ENCODE peak calls at places on chromosomes 4 and X, in eight cellular contexts. H, P, G, Y, C, W, K and B are unnamed samples.

GRCh38 chrX:41695464-41695863 is 6.7 kb downstream of the GPR34 start:
- DNase-seq in Y (no peak), K (no peak), C (no peak), H (no peak), P (no peak), W (no peak), G (no peak), B (no peak)

GRCh38 chrX:68936186-68936585 is 107.4 kb downstream of the EFNB1 start:
- DNase-seq in C (no peak), W (no peak), G (peak; percentile 34), Y (no peak), K (no peak), P (no peak), H (no peak), B (no peak)

GRCh38 chr4:148057425-148058020 is 325.6 kb downstream of the ARHGAP10 start:
- DNase-seq in C (no peak), G (no peak), Y (no peak), H (no peak), W (no peak), K (no peak), P (no peak), B (no peak)

GRCh38 chr4:123183308-123183707 is 213.3 kb upstream of the SPRY1 start:
- DNase-seq in K (no peak), G (no peak), P (no peak), Y (no peak), W (no peak), H (no peak), C (no peak), B (no peak)

GRCh38 chr4:179626687-179627086 is 2184.4 kb upstream of the AGA start:
- DNase-seq in Y (no peak), C (no peak), P (peak; percentile 22), G (no peak), H (no peak), K (no peak), W (no peak), B (no peak)

GRCh38 chr4:15149234-15149841 is 147.1 kb downstream of the CPEB2 start:
- DNase-seq in Y (no peak), C (no peak), H (no peak), K (no peak), G (no peak), W (no peak), P (no peak), B (no peak)

GRCh38 chr4:149173241-149174013 is 642.2 kb downstream of the IQCM start:
- DNase-seq in K (no peak), G (no peak), Y (no peak), C (no peak), W (no peak), P (no peak), H (no peak), B (no peak)

GRCh38 chrX:120790118-120790517 is 85.5 kb downstream of the CT47B1 start:
- DNase-seq in K (peak; percentile 11), W (no peak), G (peak; percentile 71), Y (peak; percentile 54), P (peak; percentile 78), C (peak; percentile 45), H (no peak), B (peak; percentile 91)

GRCh38 chrX:95629737-95630136 is 1054.9 kb upstream of the DIAPH2 start:
- DNase-seq in C (no peak), W (no peak), P (peak; percentile 3), G (no peak), Y (no peak), H (no peak), K (no peak), B (no peak)

GRCh38 chrX:97389761-97390192 is 506.1 kb downstream of the RPA4 start:
- DNase-seq in K (no peak), G (no peak), P (no peak), H (no peak), W (no peak), Y (no peak), C (peak; percentile 1), B (peak; percentile 74)

GRCh38 chr4:82989567-82990429 is 20.8 kb downstream of the LIN54 start:
- DNase-seq in G (no peak), P (no peak), W (no peak), K (peak; percentile 29), C (no peak), H (no peak), Y (no peak), B (peak; percentile 49)

GRCh38 chr4:38665846-38666490 is 2.0 kb downstream of the KLF3 start:
- DNase-seq in P (no peak), C (no peak), G (no peak), H (no peak), K (no peak), W (no peak), Y (no peak), B (no peak)
- H3K4me1 ChIP-seq in P (peaks cover 60% of the 10 kb centered on the region), C (peaks cover 53% of the 10 kb centered on the region), G (peaks cover 61% of the 10 kb centered on the region), H (peaks cover 20% of the 10 kb centered on the region), K (peaks cover 37% of the 10 kb centered on the region), W (peaks cover 45% of the 10 kb centered on the region), Y (peaks cover 44% of the 10 kb centered on the region), B (peaks cover 52% of the 10 kb centered on the region)

GRCh38 chr4:156946508-156947197 is 24.9 kb downstream of the PDGFC start:
- DNase-seq in C (peak; percentile 60), G (peak; percentile 79), Y (no peak), H (no peak), P (no peak), K (no peak), W (no peak), B (peak; percentile 86)
- H3K4me1 ChIP-seq in C (peaks cover 34% of the 10 kb centered on the region), G (peaks cover 77% of the 10 kb centered on the region), Y (peaks cover 48% of the 10 kb centered on the region), H (peaks cover 11% of the 10 kb centered on the region), P (peaks cover 12% of the 10 kb centered on the region), K (no peaks in the 10 kb centered on the region), W (peaks cover 23% of the 10 kb centered on the region), B (peaks cover 45% of the 10 kb centered on the region)

GRCh38 chr4:119693127-119693526 is 64.5 kb upstream of the PDE5A start:
- DNase-seq in Y (no peak), K (no peak), G (no peak), P (no peak), W (no peak), H (no peak), C (no peak), B (no peak)
- H3K4me1 ChIP-seq in Y (peaks cover 9% of the 10 kb centered on the region), K (no peaks in the 10 kb centered on the region), G (no peaks in the 10 kb centered on the region), P (no peaks in the 10 kb centered on the region), W (no peaks in the 10 kb centered on the region), H (no peaks in the 10 kb centered on the region), C (no peaks in the 10 kb centered on the region), B (peaks cover 7% of the 10 kb centered on the region)

DNA sequence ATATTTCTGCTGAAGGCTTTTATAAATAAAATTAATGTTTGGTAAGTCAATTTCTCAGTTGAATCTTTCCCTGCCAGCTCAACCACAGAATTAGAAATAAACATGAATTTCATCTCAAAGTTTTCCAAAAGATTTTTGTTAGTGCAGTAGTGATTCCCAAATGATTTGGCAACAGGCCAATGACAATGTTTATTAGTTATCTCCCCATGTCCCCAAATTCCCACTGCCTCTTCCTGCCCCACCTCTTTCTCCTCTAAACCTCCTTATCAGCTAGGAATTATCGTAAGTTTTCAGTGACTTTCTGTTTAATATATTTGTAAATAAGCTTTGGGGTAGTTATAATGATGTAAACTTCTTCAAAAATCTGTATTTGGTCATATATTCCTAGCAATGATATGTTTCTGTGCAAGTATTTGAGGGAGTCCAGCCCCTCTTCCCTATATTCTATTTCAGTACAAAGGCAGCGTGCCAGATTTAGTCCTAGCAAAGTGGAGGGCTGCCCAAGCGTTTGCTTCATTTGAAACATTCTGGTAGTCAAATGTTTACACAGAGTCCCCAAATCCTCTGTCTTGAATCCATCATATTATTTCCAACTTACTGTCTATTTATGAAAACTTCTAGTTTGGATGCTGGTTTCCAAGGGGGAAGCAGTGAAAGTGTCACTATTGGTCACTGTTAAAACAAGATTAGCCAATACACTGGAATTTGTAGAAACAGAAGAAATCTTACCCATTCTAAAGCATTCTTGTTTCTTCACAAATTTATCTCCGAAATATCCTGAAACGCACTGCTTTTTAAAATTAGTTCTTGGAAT is 33.7 kb upstream of the ANKRD50 start:
- DNase-seq in W (no peak), C (no peak), G (peak; percentile 64), H (no peak), P (no peak), Y (peak; percentile 9), K (no peak), B (peak; percentile 35)
- H3K4me1 ChIP-seq in W (no peaks in the 10 kb centered on the region), C (no peaks in the 10 kb centered on the region), G (no peaks in the 10 kb centered on the region), H (no peaks in the 10 kb centered on the region), P (no peaks in the 10 kb centered on the region), Y (no peaks in the 10 kb centered on the region), K (no peaks in the 10 kb centered on the region), B (peaks cover 16% of the 10 kb centered on the region)

DNA sequence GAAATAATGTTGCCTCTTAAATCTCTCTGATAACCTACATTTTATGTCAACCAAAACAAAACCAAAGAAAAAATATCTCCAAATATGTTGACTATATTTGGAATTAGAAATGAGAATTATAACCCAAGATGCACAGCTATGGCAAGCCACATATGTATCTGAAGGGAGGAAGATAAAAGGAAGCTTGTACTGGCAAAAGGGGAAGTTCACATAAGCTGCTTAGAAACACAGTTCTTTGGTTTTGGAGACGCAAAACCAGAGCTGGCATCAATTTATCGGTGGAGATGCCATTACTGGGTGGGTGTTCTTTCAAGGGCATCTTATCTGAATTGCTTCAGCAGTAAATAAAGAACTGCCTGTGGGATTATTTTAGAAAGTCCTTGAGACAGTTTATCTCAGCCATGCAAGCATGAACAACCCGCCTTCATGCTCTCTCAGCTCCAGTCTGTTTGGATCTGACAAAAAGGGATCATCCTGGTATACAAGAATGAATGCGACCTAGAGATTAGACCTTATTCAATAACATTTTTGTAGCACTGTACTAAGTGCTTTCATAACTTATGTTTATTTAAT is 60.8 kb downstream of the DDX60 start:
- DNase-seq in P (no peak), K (no peak), W (no peak), H (no peak), C (peak; percentile 23), G (no peak), Y (no peak), B (no peak)
- H3K4me1 ChIP-seq in P (no peaks in the 10 kb centered on the region), K (no peaks in the 10 kb centered on the region), W (no peaks in the 10 kb centered on the region), H (no peaks in the 10 kb centered on the region), C (no peaks in the 10 kb centered on the region), G (no peaks in the 10 kb centered on the region), Y (peaks cover 10% of the 10 kb centered on the region), B (peaks cover 8% of the 10 kb centered on the region)

DNA sequence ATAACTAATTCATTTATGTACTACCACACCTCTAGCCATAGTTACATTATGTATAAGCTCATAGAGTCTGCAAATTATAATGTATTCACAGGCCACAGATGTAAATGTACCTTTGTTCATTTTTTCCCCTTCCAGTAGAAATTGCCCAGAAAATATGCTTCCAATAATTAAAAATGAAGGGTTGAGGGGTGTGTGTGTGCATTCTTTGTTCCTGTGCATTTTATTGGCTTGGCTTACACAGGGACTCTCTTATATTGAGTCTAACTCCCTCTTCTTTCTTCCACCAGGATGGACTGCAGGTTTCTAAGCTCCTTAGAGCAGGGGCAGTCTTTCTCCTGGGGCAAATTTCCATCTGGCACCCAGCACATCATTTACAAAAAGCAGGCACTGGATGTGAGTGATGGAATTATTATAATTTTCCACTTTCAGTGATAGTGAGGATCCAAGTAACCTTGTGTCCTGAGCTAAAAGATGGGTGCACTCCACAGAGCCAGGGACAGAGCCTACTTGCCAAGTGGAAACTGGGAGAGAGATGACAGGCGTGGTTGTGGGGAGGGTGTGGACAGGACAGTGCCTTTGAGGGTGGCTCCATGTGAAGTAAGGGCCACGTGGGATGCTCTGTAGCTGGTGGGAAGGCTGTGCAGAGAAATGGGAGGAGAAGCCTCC is 16.2 kb downstream of the IGFBP7 start:
- DNase-seq in K (no peak), Y (no peak), C (no peak), W (peak; percentile 33), G (peak; percentile 89), H (no peak), P (no peak), B (no peak)
- H3K4me1 ChIP-seq in K (no peaks in the 10 kb centered on the region), Y (peaks cover under 1% of the 10 kb centered on the region), C (no peaks in the 10 kb centered on the region), W (peaks cover 87% of the 10 kb centered on the region), G (peaks cover 77% of the 10 kb centered on the region), H (peaks cover 5% of the 10 kb centered on the region), P (peaks cover 2% of the 10 kb centered on the region), B (peaks cover 52% of the 10 kb centered on the region)